ENCODE peak calls at places on chromosomes 7 and 10, in eight cellular contexts. One of them, this sample, is unnamed.

GRCh38 chr10:11578802-11579255 is 32.6 kb downstream of the USP6NL start:
- DNase-seq in dorsolateral prefrontal cortex: no peak
- DNase-seq in H54: no peak
- DNase-seq in posterior vena cava: no peak
- DNase-seq in NCI-H1092 treated with DMSO at 0.1 percent for 48 hours: no peak
- DNase-seq in T follicular helper cell: no peak
- DNase-seq in NCI-H69: no peak
- DNase-seq in AG04450: no peak
- DNase-seq in this sample: no peak

GRCh38 chr7:115183431-115184057 is 261.6 kb downstream of the MDFIC start:
- DNase-seq in dorsolateral prefrontal cortex: no peak
- DNase-seq in H54: no peak
- DNase-seq in posterior vena cava: no peak
- DNase-seq in NCI-H1092 treated with DMSO at 0.1 percent for 48 hours: no peak
- DNase-seq in T follicular helper cell: no peak
- DNase-seq in NCI-H69: no peak
- DNase-seq in AG04450: no peak
- DNase-seq in this sample: no peak

GRCh38 chr10:51786016-51786683 is 86.8 kb upstream of the CSTF2T start:
- DNase-seq in dorsolateral prefrontal cortex: no peak
- DNase-seq in H54: no peak
- DNase-seq in posterior vena cava: no peak
- DNase-seq in NCI-H1092 treated with DMSO at 0.1 percent for 48 hours: no peak
- DNase-seq in T follicular helper cell: no peak
- DNase-seq in NCI-H69: no peak
- DNase-seq in AG04450: no peak
- DNase-seq in this sample: no peak

GRCh38 chr10:129971381-129972144 is 7.5 kb upstream of the EBF3 start:
- DNase-seq in dorsolateral prefrontal cortex: no peak
- DNase-seq in H54: no peak
- DNase-seq in posterior vena cava: peak; percentile 88
- DNase-seq in NCI-H1092 treated with DMSO at 0.1 percent for 48 hours: peak; percentile 19
- DNase-seq in T follicular helper cell: no peak
- DNase-seq in NCI-H69: peak; percentile 84
- DNase-seq in AG04450: no peak
- DNase-seq in this sample: no peak

GRCh38 chr7:117098457-117098856 is 145.2 kb downstream of the ST7 start:
- DNase-seq in dorsolateral prefrontal cortex: no peak
- DNase-seq in H54: peak; percentile 22
- DNase-seq in posterior vena cava: no peak
- DNase-seq in NCI-H1092 treated with DMSO at 0.1 percent for 48 hours: no peak
- DNase-seq in T follicular helper cell: no peak
- DNase-seq in NCI-H69: no peak
- DNase-seq in AG04450: peak; percentile 95
- DNase-seq in this sample: peak; percentile 52

GRCh38 chr7:5750026-5750425 is 31.4 kb downstream of the RNF216 start:
- DNase-seq in dorsolateral prefrontal cortex: no peak
- DNase-seq in H54: no peak
- DNase-seq in posterior vena cava: no peak
- DNase-seq in NCI-H1092 treated with DMSO at 0.1 percent for 48 hours: no peak
- DNase-seq in T follicular helper cell: no peak
- DNase-seq in NCI-H69: peak; percentile 8
- DNase-seq in AG04450: no peak
- DNase-seq in this sample: no peak

GRCh38 chr7:155355176-155355575 is 57.5 kb downstream of the INSIG1 start:
- DNase-seq in dorsolateral prefrontal cortex: no peak
- DNase-seq in H54: no peak
- DNase-seq in posterior vena cava: peak; percentile 54
- DNase-seq in NCI-H1092 treated with DMSO at 0.1 percent for 48 hours: no peak
- DNase-seq in T follicular helper cell: no peak
- DNase-seq in NCI-H69: no peak
- DNase-seq in AG04450: no peak
- DNase-seq in this sample: no peak

GRCh38 chr7:10913457-10913856 is 60.2 kb upstream of the PHF14 start:
- DNase-seq in dorsolateral prefrontal cortex: no peak
- DNase-seq in H54: no peak
- DNase-seq in posterior vena cava: no peak
- DNase-seq in NCI-H1092 treated with DMSO at 0.1 percent for 48 hours: no peak
- DNase-seq in T follicular helper cell: no peak
- DNase-seq in NCI-H69: no peak
- DNase-seq in AG04450: no peak
- DNase-seq in this sample: no peak

GRCh38 chr10:95444792-95445191 is 116.4 kb downstream of the SORBS1 start:
- DNase-seq in dorsolateral prefrontal cortex: no peak
- DNase-seq in H54: no peak
- DNase-seq in posterior vena cava: no peak
- DNase-seq in NCI-H1092 treated with DMSO at 0.1 percent for 48 hours: no peak
- DNase-seq in T follicular helper cell: no peak
- DNase-seq in NCI-H69: no peak
- DNase-seq in AG04450: no peak
- DNase-seq in this sample: no peak

GRCh38 chr7:78073470-78074382 is 275.2 kb downstream of the PHTF2 start:
- DNase-seq in dorsolateral prefrontal cortex: no peak
- DNase-seq in H54: no peak
- DNase-seq in posterior vena cava: no peak
- DNase-seq in NCI-H1092 treated with DMSO at 0.1 percent for 48 hours: no peak
- DNase-seq in T follicular helper cell: no peak
- DNase-seq in NCI-H69: peak; percentile 86
- DNase-seq in AG04450: no peak
- DNase-seq in this sample: no peak

This sample was measured in HS-27A.